ENCODE peak calls at places on chromosomes 5 and 9, in seven cellular contexts. J is activated CD4-positive, alpha-beta T cell treated with anti-CD3 and anti-CD28 coated beads, Interleukin-2, amount 10 ng/mL, durations not matched to agents 7 days and 5 days; G is SK-MEL-5; I is AG08396; A is T follicular helper cell; B is C1 segment of cervical spinal cord; M is HT1080. P is an unnamed sample.
A peak's percentile ranks its signal among the peaks of the same experiment; 100 is the strongest.

GRCh38 chr5:171747061-171747859 is 38.4 kb upstream of the SMIM23 start:
- DNase-seq in J (no peak), G (no peak), I (no peak), A (no peak), B (no peak), M (no peak), P (no peak)

GRCh38 chr5:55713871-55714270 is 1.7 kb upstream of the SLC38A9 start:
- DNase-seq in J (no peak), G (no peak), I (no peak), A (no peak), B (no peak), M (no peak), P (no peak)

GRCh38 chr5:10731910-10732309 is 29.1 kb downstream of the DAP start:
- DNase-seq in J (no peak), G (no peak), I (no peak), A (no peak), B (no peak), M (no peak), P (no peak)

GRCh38 chr5:1737790-1738405 is 61.7 kb downstream of the MRPL36 start:
- DNase-seq in J (peak; percentile 67), G (peak; percentile 76), I (peak; percentile 61), A (peak; percentile 10), B (no peak), M (peak; percentile 46), P (no peak)

GRCh38 chr5:127940854-127941253 is 142.7 kb upstream of the SLC12A2 start:
- DNase-seq in J (no peak), G (no peak), I (no peak), A (no peak), B (no peak), M (no peak), P (no peak)

GRCh38 chr5:1112596-1113331 is 901 bp upstream of the SLC12A7 start:
- DNase-seq in J (no peak), G (no peak), I (no peak), A (no peak), B (no peak), M (peak; percentile 34), P (no peak)

GRCh38 chr5:134649163-134649916 is 755 bp downstream of the SEC24A start:
- DNase-seq in J (peak; percentile 22), G (no peak), I (peak; percentile 37), A (no peak), B (no peak), M (no peak), P (no peak)

GRCh38 chr5:56476487-56476856 is 243.3 kb upstream of the ANKRD55 start:
- DNase-seq in J (no peak), G (peak; percentile 61), I (no peak), A (no peak), B (no peak), M (no peak), P (no peak)

GRCh38 chr5:169567079-169567478 is 16.5 kb upstream of the SPDL1 start:
- DNase-seq in J (peak; percentile 10), G (no peak), I (no peak), A (no peak), B (no peak), M (no peak), P (no peak)

GRCh38 chr9:127586537-127586936 is 25.5 kb upstream of the STXBP1 start:
- DNase-seq in J (peak; percentile 71), G (peak; percentile 86), I (peak; percentile 78), A (peak; percentile 40), B (peak; percentile 41), M (peak; percentile 66), P (peak; percentile 74)

GRCh38 chr5:141763526-141763925 is 81.5 kb upstream of the ARAP3 start:
- DNase-seq in J (no peak), G (no peak), I (no peak), A (no peak), B (no peak), M (no peak), P (no peak)

GRCh38 chr9:20989923-20990341 is 41.5 kb downstream of the HACD4 start:
- DNase-seq in J (no peak), G (no peak), I (no peak), A (no peak), B (peak; percentile 37), M (no peak), P (no peak)

GRCh38 chr5:53568868-53569267 is 8.4 kb downstream of the NDUFS4 start:
- DNase-seq in J (no peak), G (no peak), I (no peak), A (no peak), B (no peak), M (no peak), P (no peak)

GRCh38 chr5:123785160-123786001 is 273.4 kb downstream of the CSNK1G3 start:
- DNase-seq in J (no peak), G (no peak), I (no peak), A (no peak), B (no peak), M (no peak), P (no peak)

GRCh38 chr5:34447424-34447823 is 208.7 kb upstream of the RAI14 start:
- DNase-seq in J (no peak), G (no peak), I (no peak), A (no peak), B (no peak), M (no peak), P (no peak)

GRCh38 chr5:104512063-104512798 is 949.6 kb upstream of the NUDT12 start:
- DNase-seq in J (no peak), G (no peak), I (no peak), A (no peak), B (no peak), M (no peak), P (no peak)

GRCh38 chr5:1557114-1557873 is 33.5 kb upstream of the LPCAT1 start:
- DNase-seq in J (no peak), G (no peak), I (no peak), A (no peak), B (no peak), M (no peak), P (no peak)

GRCh38 chr5:35540002-35540401 is 77.7 kb upstream of the SPEF2 start:
- DNase-seq in J (no peak), G (no peak), I (no peak), A (no peak), B (no peak), M (no peak), P (no peak)

GRCh38 chr9:95736891-95737522 is 138.5 kb upstream of the ERCC6L2 start:
- DNase-seq in J (no peak), G (no peak), I (no peak), A (no peak), B (no peak), M (no peak), P (no peak)

GRCh38 chr5:160463775-160464465 is 42.3 kb downstream of the PTTG1 start:
- DNase-seq in J (no peak), G (peak; percentile 83), I (peak; percentile 36), A (no peak), B (no peak), M (peak; percentile 92), P (peak; percentile 63)

GRCh38 chr5:176152191-176152932 is 85.9 kb upstream of the SIMC1 start:
- DNase-seq in J (no peak), G (no peak), I (no peak), A (no peak), B (no peak), M (no peak), P (no peak)

GRCh38 chr5:3116366-3116765 is 364.9 kb upstream of the IRX2 start:
- DNase-seq in J (no peak), G (no peak), I (no peak), A (no peak), B (no peak), M (no peak), P (no peak)

GRCh38 chr9:109145062-109145461 is 22.0 kb downstream of the FRRS1L start:
- DNase-seq in J (no peak), G (no peak), I (no peak), A (no peak), B (no peak), M (no peak), P (no peak)

GRCh38 chr9:87812375-87813118 is 70.1 kb upstream of the SPATA31E1 start:
- DNase-seq in J (no peak), G (peak; percentile 58), I (peak; percentile 58), A (no peak), B (no peak), M (peak; percentile 69), P (peak; percentile 14)

GRCh38 chr5:32444946-32445758 is 612 bp upstream of the ZFR start:
- DNase-seq in J (no peak), G (no peak), I (no peak), A (no peak), B (no peak), M (no peak), P (no peak)

GRCh38 chr9:34413229-34413852 is 36.6 kb upstream of the MYORG start:
- DNase-seq in J (peak; percentile 67), G (peak; percentile 31), I (peak; percentile 62), A (no peak), B (peak; percentile 9), M (peak; percentile 32), P (peak; percentile 27)

GRCh38 chr5:119302916-119303897 is 52.6 kb upstream of the TNFAIP8 start:
- DNase-seq in J (no peak), G (no peak), I (peak; percentile 83), A (no peak), B (no peak), M (peak; percentile 96), P (peak; percentile 67)

GRCh38 chr9:21119093-21119770 is 22.4 kb downstream of the IFNW1 start:
- DNase-seq in J (no peak), G (no peak), I (no peak), A (no peak), B (no peak), M (no peak), P (no peak)

GRCh38 chr9:133148351-133149129 is 15.2 kb downstream of the GBGT1 start:
- DNase-seq in J (peak; percentile 74), G (peak; percentile 8), I (no peak), A (peak; percentile 60), B (no peak), M (no peak), P (peak; percentile 22)

GRCh38 chr5:23314827-23315226 is 192.6 kb upstream of the PRDM9 start:
- DNase-seq in J (no peak), G (no peak), I (no peak), A (no peak), B (no peak), M (peak; percentile 86), P (no peak)

GRCh38 chr9:83231039-83231438 is 168.1 kb upstream of the RASEF start:
- DNase-seq in J (no peak), G (peak; percentile 38), I (no peak), A (no peak), B (no peak), M (peak; percentile 40), P (no peak)

GRCh38 chr5:74947961-74948613 is 81.9 kb upstream of the FAM169A start:
- DNase-seq in J (no peak), G (no peak), I (no peak), A (no peak), B (no peak), M (no peak), P (no peak)

GRCh38 chr5:177336603-177337494 is 14.6 kb downstream of the LMAN2 start:
- DNase-seq in J (no peak), G (no peak), I (no peak), A (no peak), B (no peak), M (no peak), P (no peak)

GRCh38 chr5:15249152-15249551 is 250.8 kb upstream of the FBXL7 start:
- DNase-seq in J (no peak), G (no peak), I (no peak), A (no peak), B (no peak), M (peak; percentile 88), P (peak; percentile 60)

GRCh38 chr5:36939969-36940858 is 63.6 kb downstream of the NIPBL start:
- DNase-seq in J (no peak), G (no peak), I (no peak), A (no peak), B (no peak), M (no peak), P (no peak)

GRCh38 chr9:73132034-73132776 is 19.5 kb upstream of the ANXA1 start:
- DNase-seq in J (peak; percentile 82), G (peak; percentile 93), I (peak; percentile 64), A (peak; percentile 71), B (peak; percentile 7), M (peak; percentile 90), P (peak; percentile 40)

GRCh38 chr5:172749881-172750608 is 20.9 kb downstream of the DUSP1 start:
- DNase-seq in J (no peak), G (no peak), I (no peak), A (no peak), B (peak; percentile 12), M (no peak), P (no peak)

P was measured in HTR-8/SVneo.